ENCODE peak calls at places on chromosomes 3 and 15, in six cellular contexts. J is psoas muscle, N is T-helper 9 cell, D is coronary artery, K is heart left ventricle, C is NCI-H1048. P is an unnamed sample.
A peak's percentile ranks its signal among the peaks of the same experiment; 100 is the strongest.

GRCh38 chr3:123602325-123602724 is 17.5 kb upstream of the HACD2 start:
- DNase-seq in J (no peak), N (no peak), D (no peak), K (no peak), C (no peak), P (no peak)

GRCh38 chr3:152156880-152157279 is 111.8 kb upstream of the MBNL1 start:
- DNase-seq in J (no peak), N (no peak), D (no peak), K (no peak), C (no peak), P (no peak)

GRCh38 chr3:85360742-85361387 is 402.1 kb downstream of the CADM2 start:
- DNase-seq in J (peak; percentile 21), N (no peak), D (no peak), K (no peak), C (peak; percentile 36), P (peak; percentile 26)

GRCh38 chr15:78055923-78056713 is 21.4 kb downstream of the TBC1D2B start:
- DNase-seq in J (no peak), N (no peak), D (peak; percentile 74), K (no peak), C (no peak), P (no peak)

GRCh38 chr15:73982251-73982962 is 9.7 kb downstream of the STOML1 start:
- DNase-seq in J (peak; percentile 93), N (no peak), D (peak; percentile 93), K (peak; percentile 87), C (no peak), P (peak; percentile 78)

GRCh38 chr3:150495563-150496168 is 50.6 kb downstream of the SERP1 start:
- DNase-seq in J (no peak), N (no peak), D (no peak), K (no peak), C (no peak), P (no peak)

GRCh38 chr15:83710452-83710851 is 56.5 kb downstream of the ADAMTSL3 start:
- DNase-seq in J (no peak), N (no peak), D (no peak), K (no peak), C (no peak), P (no peak)

GRCh38 chr3:143222505-143222904 is 102.9 kb downstream of the CHST2 start:
- DNase-seq in J (no peak), N (no peak), D (no peak), K (no peak), C (no peak), P (no peak)

GRCh38 chr15:87099916-87100315 is 1020.2 kb downstream of the AGBL1 start:
- DNase-seq in J (no peak), N (no peak), D (no peak), K (no peak), C (no peak), P (no peak)

GRCh38 chr3:138148503-138148902 is 16.3 kb upstream of the A4GNT start:
- DNase-seq in J (no peak), N (no peak), D (no peak), K (no peak), C (no peak), P (no peak)

GRCh38 chr15:70182858-70183695 is 85.4 kb upstream of the TLE3 start:
- DNase-seq in J (no peak), N (no peak), D (no peak), K (no peak), C (no peak), P (no peak)

GRCh38 chr15:88605507-88606436 is 15.4 kb upstream of the AEN start:
- DNase-seq in J (peak; percentile 53), N (peak; percentile 43), D (no peak), K (peak; percentile 48), C (no peak), P (no peak)

GRCh38 chr3:187630421-187630820 is 39.8 kb downstream of the SST start:
- DNase-seq in J (no peak), N (no peak), D (no peak), K (no peak), C (no peak), P (no peak)

GRCh38 chr15:47439870-47440155 is 277.5 kb upstream of the SEMA6D start:
- DNase-seq in J (no peak), N (no peak), D (no peak), K (no peak), C (no peak), P (no peak)

GRCh38 chr15:91224750-91225380 is 124.8 kb downstream of the SV2B start:
- DNase-seq in J (no peak), N (no peak), D (no peak), K (no peak), C (no peak), P (no peak)

GRCh38 chr3:58576716-58577115 is 475 bp downstream of the FAM107A start:
- DNase-seq in J (no peak), N (no peak), D (no peak), K (no peak), C (no peak), P (no peak)

GRCh38 chr3:108053025-108053424 is 37.8 kb downstream of the CD47 start:
- DNase-seq in J (no peak), N (no peak), D (no peak), K (no peak), C (no peak), P (peak; percentile 80)

GRCh38 chr15:47360296-47360695 is 357.0 kb upstream of the SEMA6D start:
- DNase-seq in J (no peak), N (no peak), D (no peak), K (no peak), C (no peak), P (no peak)